ENCODE peak calls at places on chromosomes 1 and 21, in seven cellular contexts. One of them, this sample, is unnamed.

GRCh38 chr1:229768232-229768631 is 142.2 kb downstream of the URB2 start:
- DNase-seq in fibroblast of lung: no peak
- DNase-seq in tibial artery: no peak
- DNase-seq in left ventricle myocardium inferior: no peak
- DNase-seq in A549: no peak
- DNase-seq in HCT116: no peak
- DNase-seq in kidney: no peak
- DNase-seq in this sample: no peak

GRCh38 chr1:53328490-53329182 is 766 bp upstream of the LRP8 start:
- DNase-seq in fibroblast of lung: no peak
- DNase-seq in tibial artery: peak; percentile 64
- DNase-seq in left ventricle myocardium inferior: no peak
- DNase-seq in A549: no peak
- DNase-seq in HCT116: no peak
- DNase-seq in kidney: peak; percentile 72
- DNase-seq in this sample: no peak

GRCh38 chr1:229204863-229205777 is 65.8 kb upstream of the RAB4A start:
- DNase-seq in fibroblast of lung: peak; percentile 81
- DNase-seq in tibial artery: no peak
- DNase-seq in left ventricle myocardium inferior: no peak
- DNase-seq in A549: no peak
- DNase-seq in HCT116: no peak
- DNase-seq in kidney: no peak
- DNase-seq in this sample: no peak

GRCh38 chr1:110464340-110464739 is 13.4 kb downstream of the PROK1 start:
- DNase-seq in fibroblast of lung: peak; percentile 74
- DNase-seq in tibial artery: no peak
- DNase-seq in left ventricle myocardium inferior: no peak
- DNase-seq in A549: peak; percentile 20
- DNase-seq in HCT116: no peak
- DNase-seq in kidney: no peak
- DNase-seq in this sample: no peak

GRCh38 chr1:162899422-162900168 is 38.6 kb upstream of the CCDC190 start:
- DNase-seq in fibroblast of lung: peak; percentile 95
- DNase-seq in tibial artery: no peak
- DNase-seq in left ventricle myocardium inferior: no peak
- DNase-seq in A549: no peak
- DNase-seq in HCT116: no peak
- DNase-seq in kidney: no peak
- DNase-seq in this sample: no peak

GRCh38 chr1:199151634-199152429 is 513.0 kb downstream of the PTPRC start:
- DNase-seq in fibroblast of lung: no peak
- DNase-seq in tibial artery: no peak
- DNase-seq in left ventricle myocardium inferior: no peak
- DNase-seq in A549: no peak
- DNase-seq in HCT116: no peak
- DNase-seq in kidney: no peak
- DNase-seq in this sample: no peak

GRCh38 chr21:35048183-35048601 is 910 bp downstream of the RUNX1 start:
- DNase-seq in fibroblast of lung: peak; percentile 43
- DNase-seq in tibial artery: no peak
- DNase-seq in left ventricle myocardium inferior: no peak
- DNase-seq in A549: no peak
- DNase-seq in HCT116: no peak
- DNase-seq in kidney: peak; percentile 82
- DNase-seq in this sample: no peak

GRCh38 chr1:152392909-152393308 is 21.2 kb downstream of the CRNN start:
- DNase-seq in fibroblast of lung: peak; percentile 1
- DNase-seq in tibial artery: no peak
- DNase-seq in left ventricle myocardium inferior: no peak
- DNase-seq in A549: no peak
- DNase-seq in HCT116: no peak
- DNase-seq in kidney: no peak
- DNase-seq in this sample: no peak

GRCh38 chr1:77347646-77348045 is 65.8 kb downstream of the AK5 start:
- DNase-seq in fibroblast of lung: peak; percentile 92
- DNase-seq in tibial artery: no peak
- DNase-seq in left ventricle myocardium inferior: no peak
- DNase-seq in A549: peak; percentile 64
- DNase-seq in HCT116: peak; percentile 4
- DNase-seq in kidney: no peak
- DNase-seq in this sample: no peak

GRCh38 chr1:231678021-231678432 is 51.4 kb downstream of the DISC1 start:
- DNase-seq in fibroblast of lung: peak; percentile 64
- DNase-seq in tibial artery: no peak
- DNase-seq in left ventricle myocardium inferior: no peak
- DNase-seq in A549: no peak
- DNase-seq in HCT116: no peak
- DNase-seq in kidney: no peak
- DNase-seq in this sample: no peak

GRCh38 chr1:241706257-241706656 is 54.2 kb downstream of the WDR64 start:
- DNase-seq in fibroblast of lung: peak; percentile 26
- DNase-seq in tibial artery: no peak
- DNase-seq in left ventricle myocardium inferior: no peak
- DNase-seq in A549: no peak
- DNase-seq in HCT116: no peak
- DNase-seq in kidney: no peak
- DNase-seq in this sample: no peak

GRCh38 chr1:47323475-47324105 is 9.6 kb upstream of the STIL start:
- DNase-seq in fibroblast of lung: no peak
- DNase-seq in tibial artery: no peak
- DNase-seq in left ventricle myocardium inferior: no peak
- DNase-seq in A549: no peak
- DNase-seq in HCT116: no peak
- DNase-seq in kidney: no peak
- DNase-seq in this sample: no peak

GRCh38 chr1:180299486-180300246 is 69.6 kb downstream of the LHX4 start:
- DNase-seq in fibroblast of lung: no peak
- DNase-seq in tibial artery: no peak
- DNase-seq in left ventricle myocardium inferior: no peak
- DNase-seq in A549: no peak
- DNase-seq in HCT116: no peak
- DNase-seq in kidney: no peak
- DNase-seq in this sample: no peak

GRCh38 chr1:228697209-228698016 is 37.9 kb upstream of the RHOU start:
- DNase-seq in fibroblast of lung: peak; percentile 37
- DNase-seq in tibial artery: peak; percentile 83
- DNase-seq in left ventricle myocardium inferior: peak; percentile 42
- DNase-seq in A549: no peak
- DNase-seq in HCT116: no peak
- DNase-seq in kidney: peak; percentile 89
- DNase-seq in this sample: peak; percentile 95

GRCh38 chr1:153978274-153978909 is 918 bp upstream of the JTB start:
- DNase-seq in fibroblast of lung: no peak
- DNase-seq in tibial artery: no peak
- DNase-seq in left ventricle myocardium inferior: no peak
- DNase-seq in A549: no peak
- DNase-seq in HCT116: no peak
- DNase-seq in kidney: no peak
- DNase-seq in this sample: no peak

GRCh38 chr1:225944951-225945350 is 3.9 kb upstream of the LEFTY2 start:
- DNase-seq in fibroblast of lung: no peak
- DNase-seq in tibial artery: no peak
- DNase-seq in left ventricle myocardium inferior: no peak
- DNase-seq in A549: no peak
- DNase-seq in HCT116: no peak
- DNase-seq in kidney: peak; percentile 12
- DNase-seq in this sample: no peak

GRCh38 chr1:229070168-229070567 is 200.7 kb upstream of the RAB4A start:
- DNase-seq in fibroblast of lung: peak; percentile 49
- DNase-seq in tibial artery: peak; percentile 99
- DNase-seq in left ventricle myocardium inferior: peak; percentile 87
- DNase-seq in A549: peak; percentile 79
- DNase-seq in HCT116: no peak
- DNase-seq in kidney: peak; percentile 92
- DNase-seq in this sample: peak; percentile 80

GRCh38 chr1:157278383-157279156 is 140.4 kb upstream of the ETV3 start:
- DNase-seq in fibroblast of lung: no peak
- DNase-seq in tibial artery: no peak
- DNase-seq in left ventricle myocardium inferior: no peak
- DNase-seq in A549: no peak
- DNase-seq in HCT116: no peak
- DNase-seq in kidney: no peak
- DNase-seq in this sample: no peak
- H3K4me1 ChIP-seq in fibroblast of lung: no peaks in the 10 kb centered on the region
- H3K4me1 ChIP-seq in tibial artery: no peaks in the 10 kb centered on the region
- H3K4me1 ChIP-seq in left ventricle myocardium inferior: no peaks in the 10 kb centered on the region
- H3K4me1 ChIP-seq in A549: peaks cover 4% of the 10 kb centered on the region
- H3K4me1 ChIP-seq in HCT116: no peaks in the 10 kb centered on the region
- H3K4me1 ChIP-seq in kidney: no peaks in the 10 kb centered on the region
- H3K4me1 ChIP-seq in this sample: no peaks in the 10 kb centered on the region

GRCh38 chr1:246698466-246699094 is 25.6 kb upstream of the SCCPDH start:
- DNase-seq in fibroblast of lung: no peak
- DNase-seq in tibial artery: no peak
- DNase-seq in left ventricle myocardium inferior: no peak
- DNase-seq in A549: no peak
- DNase-seq in HCT116: no peak
- DNase-seq in kidney: no peak
- DNase-seq in this sample: no peak

GRCh38 chr1:246695666-246696065 is 28.5 kb upstream of the SCCPDH start:
- DNase-seq in fibroblast of lung: no peak
- DNase-seq in tibial artery: no peak
- DNase-seq in left ventricle myocardium inferior: no peak
- DNase-seq in A549: no peak
- DNase-seq in HCT116: no peak
- DNase-seq in kidney: no peak
- DNase-seq in this sample: no peak

GRCh38 chr1:246703581-246703980 is 20.6 kb upstream of the SCCPDH start:
- DNase-seq in fibroblast of lung: peak; percentile 46
- DNase-seq in tibial artery: no peak
- DNase-seq in left ventricle myocardium inferior: no peak
- DNase-seq in A549: no peak
- DNase-seq in HCT116: no peak
- DNase-seq in kidney: no peak
- DNase-seq in this sample: no peak

GRCh38 chr1:246695136-246695535 is 29.1 kb upstream of the SCCPDH start:
- DNase-seq in fibroblast of lung: no peak
- DNase-seq in tibial artery: no peak
- DNase-seq in left ventricle myocardium inferior: no peak
- DNase-seq in A549: no peak
- DNase-seq in HCT116: no peak
- DNase-seq in kidney: no peak
- DNase-seq in this sample: no peak

DNA sequence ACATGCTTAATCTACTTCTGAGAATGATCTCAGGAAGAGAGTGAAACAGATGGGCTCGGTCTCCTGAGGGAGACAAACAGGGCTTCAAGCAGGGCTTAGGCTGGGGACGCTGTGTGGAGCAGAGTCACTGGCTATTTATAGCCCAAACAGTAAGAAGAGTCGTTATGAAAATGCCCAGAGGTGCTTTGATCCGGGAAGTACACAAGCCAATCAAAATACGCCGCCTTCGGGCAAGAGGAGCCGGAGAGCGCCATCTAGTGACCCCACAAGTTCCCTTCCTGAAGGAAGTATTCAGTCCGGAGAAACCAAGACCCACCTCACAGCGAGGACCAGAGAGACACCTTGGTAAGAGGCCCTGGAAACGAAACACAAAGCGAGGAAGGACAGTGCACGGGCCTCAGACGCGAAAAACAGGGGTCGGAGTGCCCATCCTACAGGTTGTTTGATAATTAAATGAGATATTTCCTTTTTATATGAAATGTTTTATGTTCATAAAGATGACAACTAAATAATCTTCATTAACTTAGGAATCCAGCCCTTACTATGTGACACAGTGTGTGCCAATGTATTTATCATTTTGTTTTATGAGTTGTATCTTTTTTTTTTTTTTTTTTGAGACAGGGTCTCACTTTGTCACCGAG is 25.0 kb upstream of the SCCPDH start:
- DNase-seq in fibroblast of lung: peak; percentile 94
- DNase-seq in tibial artery: peak; percentile 86
- DNase-seq in left ventricle myocardium inferior: peak; percentile 87
- DNase-seq in A549: peak; percentile 89
- DNase-seq in HCT116: peak; percentile 85
- DNase-seq in kidney: peak; percentile 89
- DNase-seq in this sample: peak; percentile 94
- H3K4me3 ChIP-seq in fibroblast of lung: no peak overlapping the region
- H3K4me3 ChIP-seq in tibial artery: peak overlapping the region; percentile 28
- H3K4me3 ChIP-seq in left ventricle myocardium inferior: peak overlapping the region; percentile 58
- H3K4me3 ChIP-seq in A549: peak overlapping the region; percentile 35
- H3K4me3 ChIP-seq in HCT116: no peak overlapping the region
- H3K4me3 ChIP-seq in kidney: peak overlapping the region; percentile 56
- H3K4me3 ChIP-seq in this sample: peak overlapping the region; percentile 19

GRCh38 chr1:212458817-212459216 is 26.1 kb downstream of the NENF start:
- DNase-seq in fibroblast of lung: no peak
- DNase-seq in tibial artery: no peak
- DNase-seq in left ventricle myocardium inferior: no peak
- DNase-seq in A549: no peak
- DNase-seq in HCT116: no peak
- DNase-seq in kidney: no peak
- DNase-seq in this sample: no peak

GRCh38 chr1:212455406-212456165 is 22.9 kb downstream of the NENF start:
- DNase-seq in fibroblast of lung: peak; percentile 55
- DNase-seq in tibial artery: peak; percentile 95
- DNase-seq in left ventricle myocardium inferior: peak; percentile 90
- DNase-seq in A549: peak; percentile 82
- DNase-seq in HCT116: peak; percentile 67
- DNase-seq in kidney: peak; percentile 95
- DNase-seq in this sample: peak; percentile 95

GRCh38 chr1:212454741-212455140 is 22.0 kb downstream of the NENF start:
- DNase-seq in fibroblast of lung: no peak
- DNase-seq in tibial artery: no peak
- DNase-seq in left ventricle myocardium inferior: no peak
- DNase-seq in A549: no peak
- DNase-seq in HCT116: no peak
- DNase-seq in kidney: no peak
- DNase-seq in this sample: no peak

GRCh38 chr1:212457740-212458338 is 25.1 kb downstream of the NENF start:
- DNase-seq in fibroblast of lung: peak; percentile 21
- DNase-seq in tibial artery: no peak
- DNase-seq in left ventricle myocardium inferior: no peak
- DNase-seq in A549: peak; percentile 37
- DNase-seq in HCT116: peak; percentile 48
- DNase-seq in kidney: no peak
- DNase-seq in this sample: no peak

GRCh38 chr1:212456166-212456528 is 23.4 kb downstream of the NENF start:
- DNase-seq in fibroblast of lung: no peak
- DNase-seq in tibial artery: no peak
- DNase-seq in left ventricle myocardium inferior: no peak
- DNase-seq in A549: no peak
- DNase-seq in HCT116: no peak
- DNase-seq in kidney: no peak
- DNase-seq in this sample: no peak
- TF ChIP-seq CTCF in fibroblast of lung: no peak
- TF ChIP-seq CTCF in tibial artery: no peak
- TF ChIP-seq CTCF in left ventricle myocardium inferior: peak; percentile 34
- TF ChIP-seq CTCF in A549: no peak
- TF ChIP-seq CTCF in HCT116: no peak
- TF ChIP-seq CTCF in kidney: no peak
- TF ChIP-seq CTCF in this sample: peak; percentile 41

GRCh38 chr1:201606581-201606980 is 67.7 kb downstream of the NAV1 start:
- DNase-seq in fibroblast of lung: peak; percentile 41
- DNase-seq in tibial artery: no peak
- DNase-seq in left ventricle myocardium inferior: no peak
- DNase-seq in A549: no peak
- DNase-seq in HCT116: no peak
- DNase-seq in kidney: peak; percentile 24
- DNase-seq in this sample: no peak
- H3K4me1 ChIP-seq in fibroblast of lung: peaks cover 29% of the 10 kb centered on the region
- H3K4me1 ChIP-seq in tibial artery: peaks cover 33% of the 10 kb centered on the region
- H3K4me1 ChIP-seq in left ventricle myocardium inferior: peaks cover 61% of the 10 kb centered on the region
- H3K4me1 ChIP-seq in A549: peaks cover 46% of the 10 kb centered on the region
- H3K4me1 ChIP-seq in HCT116: no peaks in the 10 kb centered on the region
- H3K4me1 ChIP-seq in kidney: peaks cover 2% of the 10 kb centered on the region
- H3K4me1 ChIP-seq in this sample: no peaks in the 10 kb centered on the region

This sample was measured in right atrium auricular region.